ENCODE peak calls at places on chromosomes 12 and 14, in nine cellular contexts. M is spleen, E is transverse colon, F is K562, R is Panc1, V is endothelial cell of umbilical vein, W is sigmoid colon, Q is GM23338, L is GM12878. S is an unnamed sample.
A peak's percentile ranks its signal among the peaks of the same experiment; 100 is the strongest.

GRCh38 chr14:35287481-35288013 is 4.6 kb upstream of the PSMA6 start:
- DNase-seq in L (peak; percentile 55), F (no peak), W (no peak), E (peak; percentile 12), R (no peak), M (no peak), V (peak; percentile 49), Q (no peak), S (no peak)

GRCh38 chr14:62445570-62445969 is 599.7 kb downstream of the KCNH5 start:
- DNase-seq in W (no peak), L (no peak), E (no peak), V (no peak), F (no peak), Q (peak; percentile 72), R (no peak), M (no peak), S (no peak)

GRCh38 chr12:103505371-103506236 is 9.8 kb upstream of the C12orf42 start:
- DNase-seq in F (no peak), M (no peak), L (peak; percentile 98), E (no peak), R (no peak), W (no peak), V (no peak), Q (no peak), S (no peak)

GRCh38 chr12:53543539-53543938 is 36.3 kb upstream of the NPFF start:
- DNase-seq in Q (peak; percentile 86), M (no peak), F (peak; percentile 42), E (peak; percentile 51), R (peak; percentile 64), V (peak; percentile 78), W (peak; percentile 80), L (peak; percentile 53), S (peak; percentile 56)

GRCh38 chr14:101019974-101020710 is 116.6 kb upstream of the RTL1 start:
- DNase-seq in R (no peak), M (peak; percentile 47), E (peak; percentile 2), F (no peak), W (peak; percentile 42), Q (no peak), V (no peak), L (no peak), S (peak; percentile 10)

GRCh38 chr12:11827096-11827841 is 177.8 kb downstream of the ETV6 start:
- DNase-seq in R (no peak), E (no peak), F (no peak), M (no peak), Q (peak; percentile 75), L (no peak), W (peak; percentile 69), V (no peak), S (no peak)

GRCh38 chr14:25484194-25484593 is 434.2 kb upstream of the STXBP6 start:
- DNase-seq in V (no peak), R (no peak), F (no peak), Q (no peak), M (no peak), L (no peak), E (no peak), W (no peak), S (no peak)

GRCh38 chr14:69247691-69248440 is 12.1 kb upstream of the GALNT16 start:
- DNase-seq in R (no peak), M (no peak), V (no peak), W (peak; percentile 92), L (no peak), F (no peak), Q (no peak), E (peak; percentile 24), S (no peak)

GRCh38 chr12:18421840-18422239 is 160.5 kb downstream of the PIK3C2G start:
- DNase-seq in E (no peak), Q (no peak), R (no peak), L (no peak), M (no peak), F (no peak), V (no peak), W (no peak), S (no peak)

GRCh38 chr14:101877766-101878165 is 86.6 kb upstream of the DYNC1H1 start:
- DNase-seq in R (no peak), W (no peak), V (no peak), Q (no peak), L (no peak), M (no peak), F (no peak), E (no peak), S (no peak)

GRCh38 chr12:105382771-105383632 is 52.5 kb downstream of the C12orf75 start:
- DNase-seq in F (peak; percentile 62), W (no peak), E (no peak), L (peak; percentile 17), V (peak; percentile 84), Q (peak; percentile 84), R (peak; percentile 32), M (no peak), S (no peak)

GRCh38 chr14:69300601-69301221 is 40.8 kb downstream of the GALNT16 start:
- DNase-seq in L (no peak), Q (no peak), E (no peak), F (no peak), M (peak; percentile 9), R (no peak), W (no peak), V (no peak), S (no peak)

GRCh38 chr12:4450551-4451112 is 5.0 kb upstream of the FGF6 start:
- DNase-seq in F (no peak), W (no peak), L (no peak), Q (peak; percentile 49), R (no peak), M (no peak), V (no peak), E (no peak), S (no peak)

GRCh38 chr14:55780156-55780946 is 200.3 kb downstream of the KTN1 start:
- DNase-seq in M (no peak), F (no peak), L (no peak), V (peak; percentile 95), R (no peak), Q (no peak), W (no peak), E (no peak), S (no peak)

GRCh38 chr12:122062832-122063690 is 15.5 kb upstream of the MLXIP start:
- DNase-seq in R (no peak), F (peak; percentile 59), E (peak; percentile 71), L (no peak), W (peak; percentile 95), Q (no peak), V (peak; percentile 96), M (no peak), S (no peak)

GRCh38 chr12:122064780-122065588 is 13.6 kb upstream of the MLXIP start:
- DNase-seq in R (no peak), W (peak; percentile 85), E (no peak), M (no peak), L (no peak), Q (no peak), F (peak; percentile 75), V (peak; percentile 69), S (no peak)

GRCh38 chr12:122063691-122064033 is 14.9 kb upstream of the MLXIP start:
- DNase-seq in L (no peak), Q (no peak), W (peak; percentile 80), R (no peak), E (no peak), F (no peak), M (no peak), V (no peak), S (no peak)

GRCh38 chr12:122061253-122061652 is 17.3 kb upstream of the MLXIP start:
- DNase-seq in R (no peak), V (no peak), M (no peak), W (no peak), E (no peak), L (no peak), F (no peak), Q (no peak), S (no peak)

DNA sequence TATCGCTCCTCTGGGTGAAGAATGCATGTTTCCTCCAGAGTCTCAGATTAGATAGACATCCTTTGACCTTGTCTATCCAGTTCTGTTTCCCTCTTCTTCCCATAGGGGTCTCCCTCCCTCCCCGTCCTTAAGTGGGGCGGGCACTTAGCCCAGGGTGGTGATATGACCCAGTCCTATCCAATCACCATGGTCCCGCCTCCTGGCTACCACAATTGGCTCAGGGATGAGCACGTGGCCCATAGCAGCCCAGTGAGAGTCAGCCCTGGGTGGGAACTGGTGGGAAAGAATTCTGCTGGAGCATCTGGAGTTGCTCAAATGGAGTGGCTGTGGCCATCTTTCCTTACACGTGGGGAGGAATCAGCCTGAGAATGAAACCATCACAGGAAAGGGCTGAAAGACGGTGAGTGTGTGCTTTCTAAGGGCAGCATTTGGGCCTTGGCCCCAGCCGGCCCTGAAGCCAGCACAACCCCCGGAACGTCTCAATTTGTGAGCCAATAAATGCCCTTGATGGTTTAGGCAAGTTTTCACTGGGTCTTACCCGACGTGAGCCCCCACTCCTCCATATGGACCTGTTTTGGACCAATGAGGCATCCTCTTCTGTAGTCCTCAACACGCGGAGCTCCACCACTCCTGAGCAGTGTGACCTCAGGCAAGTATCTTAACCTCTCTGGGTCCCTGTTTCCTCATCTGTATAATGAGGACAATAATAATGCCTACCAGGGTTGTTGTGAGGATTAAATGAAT is 14.3 kb upstream of the MLXIP start:
- DNase-seq in W (peak; percentile 99), L (peak; percentile 50), E (peak; percentile 88), R (no peak), Q (peak; percentile 97), V (peak; percentile 95), M (peak; percentile 84), F (peak; percentile 96), S (no peak)
- TF ChIP-seq POLR2AphosphoS5 in W (peak; percentile 93), L (peak; percentile 26), E (peak; percentile 75), R (no peak), Q (peak; percentile 45), V (peak; percentile 48), M (no peak), F (peak; percentile 45), S (no peak)

GRCh38 chr12:6919588-6919987 is 5.2 kb downstream of the ENO2 start:
- DNase-seq in V (no peak), E (no peak), M (peak; percentile 50), R (no peak), F (no peak), Q (no peak), L (no peak), W (peak; percentile 60), S (no peak)
- TF ChIP-seq CTCF in V (no peak), E (no peak), M (no peak), R (no peak), F (no peak), Q (peak; percentile 15), L (no peak), W (no peak), S (no peak)

GRCh38 chr12:117084405-117085317 is 14.6 kb downstream of the TESC start:
- DNase-seq in Q (no peak), V (no peak), R (no peak), F (no peak), M (peak; percentile 55), W (peak; percentile 10), E (no peak), L (no peak), S (peak; percentile 34)
- H3K4me1 ChIP-seq in Q (no peaks in the 10 kb centered on the region), V (no peaks in the 10 kb centered on the region), R (no peaks in the 10 kb centered on the region), F (no peaks in the 10 kb centered on the region), M (no peaks in the 10 kb centered on the region), W (no peaks in the 10 kb centered on the region), E (no peaks in the 10 kb centered on the region), L (no peaks in the 10 kb centered on the region), S (no peaks in the 10 kb centered on the region)

GRCh38 chr12:117025481-117026151 is 73.6 kb downstream of the TESC start:
- DNase-seq in F (peak; percentile 79), Q (peak; percentile 93), V (peak; percentile 77), E (peak; percentile 55), W (peak; percentile 84), M (peak; percentile 88), L (no peak), R (peak; percentile 7), S (no peak)
- TF ChIP-seq POLR2AphosphoS5 in F (no peak), Q (no peak), V (no peak), E (no peak), W (no peak), M (peak; percentile 17), L (no peak), R (no peak), S (no peak)

GRCh38 chr14:31456841-31457664 is at the start of gene DTD2:
- DNase-seq in V (peak; percentile 95), E (peak; percentile 96), F (peak; percentile 92), W (peak; percentile 97), M (peak; percentile 99), Q (peak; percentile 97), R (peak; percentile 83), L (peak; percentile 74), S (peak; percentile 92)
- TF ChIP-seq CTCF in V (no peak), E (no peak), F (no peak), W (no peak), M (no peak), Q (no peak), R (no peak), L (no peak), S (no peak)